ENCODE peak calls at places on chromosome 9, in five cellular contexts. One of them, this sample, is unnamed.

GRCh38 chr9:14098102-14098501 is 215.8 kb downstream of the NFIB start:
- DNase-seq in GM23248: no peak
- DNase-seq in HCT116: no peak
- DNase-seq in neural progenitor cell: no peak
- DNase-seq in colonic mucosa: no peak
- DNase-seq in this sample: no peak

GRCh38 chr9:4497855-4498254 is 7.6 kb downstream of the SLC1A1 start:
- DNase-seq in GM23248: peak; percentile 82
- DNase-seq in HCT116: no peak
- DNase-seq in neural progenitor cell: no peak
- DNase-seq in colonic mucosa: no peak
- DNase-seq in this sample: no peak

GRCh38 chr9:72422214-72422613 is 57.2 kb upstream of the ZFAND5 start:
- DNase-seq in GM23248: no peak
- DNase-seq in HCT116: no peak
- DNase-seq in neural progenitor cell: no peak
- DNase-seq in colonic mucosa: no peak
- DNase-seq in this sample: no peak

GRCh38 chr9:87602933-87603643 is 105.4 kb downstream of the DAPK1 start:
- DNase-seq in GM23248: no peak
- DNase-seq in HCT116: no peak
- DNase-seq in neural progenitor cell: peak; percentile 25
- DNase-seq in colonic mucosa: no peak
- DNase-seq in this sample: no peak

GRCh38 chr9:37446401-37446800 is 18.8 kb downstream of the ZBTB5 start:
- DNase-seq in GM23248: no peak
- DNase-seq in HCT116: no peak
- DNase-seq in neural progenitor cell: no peak
- DNase-seq in colonic mucosa: no peak
- DNase-seq in this sample: no peak

GRCh38 chr9:35518981-35519679 is 29.2 kb downstream of the RUSC2 start:
- DNase-seq in GM23248: peak; percentile 67
- DNase-seq in HCT116: no peak
- DNase-seq in neural progenitor cell: no peak
- DNase-seq in colonic mucosa: no peak
- DNase-seq in this sample: no peak

GRCh38 chr9:17065062-17065461 is 69.8 kb upstream of the CNTLN start:
- DNase-seq in GM23248: no peak
- DNase-seq in HCT116: no peak
- DNase-seq in neural progenitor cell: no peak
- DNase-seq in colonic mucosa: no peak
- DNase-seq in this sample: no peak

GRCh38 chr9:4507731-4508130 is 17.5 kb downstream of the SLC1A1 start:
- DNase-seq in GM23248: no peak
- DNase-seq in HCT116: no peak
- DNase-seq in neural progenitor cell: no peak
- DNase-seq in colonic mucosa: no peak
- DNase-seq in this sample: no peak

GRCh38 chr9:20321683-20322082 is 300.6 kb downstream of the MLLT3 start:
- DNase-seq in GM23248: peak; percentile 36
- DNase-seq in HCT116: no peak
- DNase-seq in neural progenitor cell: no peak
- DNase-seq in colonic mucosa: no peak
- DNase-seq in this sample: peak; percentile 55

GRCh38 chr9:26169684-26170083 is 491.4 kb upstream of the TUSC1 start:
- DNase-seq in GM23248: peak; percentile 50
- DNase-seq in HCT116: no peak
- DNase-seq in neural progenitor cell: no peak
- DNase-seq in colonic mucosa: no peak
- DNase-seq in this sample: no peak

GRCh38 chr9:106420511-106420944 is 442.4 kb upstream of the ZNF462 start:
- DNase-seq in GM23248: no peak
- DNase-seq in HCT116: no peak
- DNase-seq in neural progenitor cell: no peak
- DNase-seq in colonic mucosa: no peak
- DNase-seq in this sample: no peak

GRCh38 chr9:85723220-85723619 is 18.5 kb downstream of the AGTPBP1 start:
- DNase-seq in GM23248: no peak
- DNase-seq in HCT116: no peak
- DNase-seq in neural progenitor cell: peak; percentile 69
- DNase-seq in colonic mucosa: peak; percentile 32
- DNase-seq in this sample: no peak

GRCh38 chr9:97666907-97667686 is 30.0 kb downstream of the XPA start:
- DNase-seq in GM23248: no peak
- DNase-seq in HCT116: no peak
- DNase-seq in neural progenitor cell: no peak
- DNase-seq in colonic mucosa: no peak
- DNase-seq in this sample: no peak

GRCh38 chr9:128903079-128903461 is 17.7 kb upstream of the PHYHD1 start:
- DNase-seq in GM23248: no peak
- DNase-seq in HCT116: no peak
- DNase-seq in neural progenitor cell: no peak
- DNase-seq in colonic mucosa: no peak
- DNase-seq in this sample: no peak

DNA sequence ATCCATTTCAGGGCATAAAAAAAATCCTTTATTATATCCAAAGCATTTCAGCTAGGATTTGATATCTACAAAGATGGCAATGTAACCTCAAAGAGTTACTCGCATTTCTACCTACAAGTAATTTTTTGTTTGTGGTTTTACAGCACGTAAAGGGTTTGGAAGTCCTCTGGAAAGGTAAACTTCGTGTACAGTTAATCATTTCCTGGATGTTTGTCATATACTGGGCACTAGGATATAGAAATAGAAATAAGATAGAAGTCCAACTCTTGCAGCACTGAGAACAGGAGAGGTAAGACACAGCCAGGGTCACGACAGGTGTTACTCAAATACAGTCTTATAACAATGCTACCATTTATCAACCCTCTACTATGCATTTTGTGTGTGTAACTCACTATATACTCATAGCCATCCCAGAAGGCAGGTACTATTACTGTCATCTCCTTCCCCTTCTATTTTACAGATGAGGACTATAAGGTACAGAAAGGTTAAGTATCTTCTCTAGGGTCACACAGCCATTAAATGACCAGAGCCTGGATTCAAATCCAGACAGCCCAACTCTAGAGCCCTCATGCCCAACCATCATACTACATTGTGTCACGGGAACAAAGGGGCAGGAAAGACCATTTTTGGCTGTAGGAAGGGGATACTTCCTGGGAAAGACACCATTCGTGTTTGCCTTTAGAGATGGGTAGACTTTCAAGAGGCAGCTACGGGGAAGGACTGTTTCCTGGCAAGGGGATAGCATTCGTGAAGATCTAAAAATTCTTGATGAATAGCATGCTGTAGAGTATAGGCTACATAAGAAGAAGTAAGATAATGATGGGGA is 19.0 kb downstream of the NDUFA8 start:
- DNase-seq in GM23248: no peak
- DNase-seq in HCT116: no peak
- DNase-seq in neural progenitor cell: no peak
- DNase-seq in colonic mucosa: no peak
- DNase-seq in this sample: no peak
- H3K27ac ChIP-seq in GM23248: no peak overlapping the region
- H3K27ac ChIP-seq in HCT116: no peak overlapping the region
- H3K27ac ChIP-seq in neural progenitor cell: no peak overlapping the region
- H3K27ac ChIP-seq in colonic mucosa: no peak overlapping the region
- H3K27ac ChIP-seq in this sample: no peak overlapping the region

DNA sequence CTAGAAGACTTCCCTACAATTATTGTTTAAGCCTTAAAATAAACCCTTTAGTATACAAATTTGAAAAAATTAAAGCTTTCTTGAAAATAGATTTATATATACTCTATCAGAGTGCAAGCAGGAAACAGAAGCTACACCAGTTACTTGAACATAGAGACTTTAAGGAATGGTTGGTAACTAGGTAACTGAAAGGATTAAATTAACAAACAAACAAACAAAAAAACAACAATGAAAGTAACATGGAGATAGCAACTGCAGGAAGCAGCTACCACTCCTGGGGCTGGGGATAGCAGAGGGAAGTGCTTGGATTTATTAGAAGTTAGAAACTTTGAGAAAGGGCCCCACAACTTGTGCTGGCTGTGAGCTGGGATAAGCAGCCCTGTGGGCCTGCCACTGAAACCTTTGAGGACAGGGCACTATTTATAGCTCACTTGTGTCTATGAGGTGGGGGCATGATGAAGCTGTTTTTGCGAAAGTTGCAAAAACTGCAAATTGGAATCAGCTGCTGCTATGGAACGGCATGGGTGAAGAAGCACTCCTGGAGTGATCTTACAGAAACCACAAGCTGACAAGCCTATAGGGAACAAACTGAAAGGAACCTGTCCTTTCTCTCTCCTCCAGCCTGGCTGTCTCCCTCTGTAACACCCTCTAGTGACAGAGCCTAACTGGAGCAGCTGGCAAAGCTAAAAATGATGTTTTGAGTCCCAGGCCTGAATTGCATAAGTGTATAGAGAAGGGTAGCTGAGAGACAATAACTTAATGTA is 91.3 kb upstream of the RANBP6 start:
- DNase-seq in GM23248: peak; percentile 71
- DNase-seq in HCT116: peak; percentile 34
- DNase-seq in neural progenitor cell: peak; percentile 65
- DNase-seq in colonic mucosa: no peak
- DNase-seq in this sample: no peak
- H3K4me3 ChIP-seq in GM23248: no peak overlapping the region
- H3K4me3 ChIP-seq in HCT116: no peak overlapping the region
- H3K4me3 ChIP-seq in neural progenitor cell: no peak overlapping the region
- H3K4me3 ChIP-seq in colonic mucosa: no peak overlapping the region
- H3K4me3 ChIP-seq in this sample: no peak overlapping the region

DNA sequence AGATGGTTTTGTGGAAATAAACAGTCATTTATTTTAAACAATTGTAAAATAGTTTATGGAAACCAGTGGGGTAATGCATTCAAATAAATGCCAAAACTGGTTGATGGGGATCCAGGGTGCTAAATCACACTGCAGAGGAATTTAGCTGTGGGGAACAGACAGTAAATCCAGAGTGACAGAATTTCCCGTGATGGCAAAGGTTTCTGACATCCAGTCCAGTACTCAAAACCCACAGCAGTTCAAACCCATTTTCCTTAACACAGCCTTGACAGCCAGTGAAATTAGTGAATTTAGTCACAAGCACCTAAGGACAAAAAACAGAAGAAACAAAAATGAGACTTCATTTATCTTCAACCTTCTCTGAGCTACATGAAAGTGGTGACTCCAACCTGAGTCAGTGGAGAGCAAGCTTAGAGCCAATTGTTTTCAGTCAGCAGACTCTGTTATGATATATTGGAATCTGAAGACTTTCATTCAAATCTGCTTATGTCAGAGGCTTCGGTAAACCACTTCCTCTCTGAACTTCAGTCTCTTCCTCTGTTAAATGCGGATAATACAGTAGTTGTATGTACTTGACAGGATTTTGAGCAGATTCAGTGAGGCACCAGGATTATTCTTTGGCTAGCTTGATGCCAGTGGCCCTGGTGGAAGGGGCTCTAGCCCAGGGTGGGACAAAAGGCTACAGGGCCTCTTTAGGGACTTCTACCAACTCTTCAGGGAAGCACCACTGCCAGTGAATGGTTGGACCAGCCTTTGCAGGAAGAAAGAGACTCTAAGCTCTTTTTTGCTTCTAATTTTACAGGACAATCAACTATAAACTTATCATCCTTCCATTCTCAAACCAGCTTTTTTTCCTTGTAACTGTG is 185.3 kb downstream of the MAPKAP1 start:
- DNase-seq in GM23248: peak; percentile 95
- DNase-seq in HCT116: peak; percentile 76
- DNase-seq in neural progenitor cell: no peak
- DNase-seq in colonic mucosa: no peak
- DNase-seq in this sample: no peak
- H3K27ac ChIP-seq in GM23248: peak overlapping the region; percentile 96
- H3K27ac ChIP-seq in HCT116: peak overlapping the region; percentile 59
- H3K27ac ChIP-seq in neural progenitor cell: no peak overlapping the region
- H3K27ac ChIP-seq in colonic mucosa: peak overlapping the region; percentile 54
- H3K27ac ChIP-seq in this sample: peak overlapping the region; percentile 35

DNA sequence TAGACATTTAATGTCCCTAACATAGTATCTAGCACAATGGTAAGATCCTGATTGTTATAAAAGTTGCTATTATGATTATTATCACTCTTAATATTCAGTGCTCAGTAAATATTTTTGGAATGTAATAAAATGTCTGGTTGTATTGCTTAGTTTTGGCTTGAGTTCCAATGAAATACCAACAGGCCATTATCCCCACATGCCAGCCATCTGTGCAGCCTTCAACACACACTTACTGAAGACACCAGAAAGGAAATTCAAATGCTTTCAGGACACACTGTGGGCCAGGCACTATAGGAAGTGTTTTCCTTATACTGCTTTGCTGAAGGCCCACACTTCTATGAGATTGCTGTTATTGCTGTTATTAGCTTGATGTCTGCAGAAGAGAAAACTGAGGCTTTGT is 157.5 kb downstream of the TRIM32 start:
- DNase-seq in GM23248: no peak
- DNase-seq in HCT116: no peak
- DNase-seq in neural progenitor cell: no peak
- DNase-seq in colonic mucosa: no peak
- DNase-seq in this sample: peak; percentile 47
- H3K4me3 ChIP-seq in GM23248: no peak overlapping the region
- H3K4me3 ChIP-seq in HCT116: no peak overlapping the region
- H3K4me3 ChIP-seq in neural progenitor cell: no peak overlapping the region
- H3K4me3 ChIP-seq in colonic mucosa: no peak overlapping the region
- H3K4me3 ChIP-seq in this sample: no peak overlapping the region

GRCh38 chr9:134213508-134214394 is 49.4 kb upstream of the RNU6ATAC start:
- DNase-seq in GM23248: no peak
- DNase-seq in HCT116: no peak
- DNase-seq in neural progenitor cell: no peak
- DNase-seq in colonic mucosa: no peak
- DNase-seq in this sample: no peak

GRCh38 chr9:134214766-134215394 is 50.5 kb upstream of the RNU6ATAC start:
- DNase-seq in GM23248: no peak
- DNase-seq in HCT116: no peak
- DNase-seq in neural progenitor cell: no peak
- DNase-seq in colonic mucosa: no peak
- DNase-seq in this sample: no peak

GRCh38 chr9:134215395-134215708 is 51.0 kb upstream of the RNU6ATAC start:
- DNase-seq in GM23248: no peak
- DNase-seq in HCT116: no peak
- DNase-seq in neural progenitor cell: no peak
- DNase-seq in colonic mucosa: no peak
- DNase-seq in this sample: no peak

GRCh38 chr9:134212809-134213507 is 48.6 kb upstream of the RNU6ATAC start:
- DNase-seq in GM23248: no peak
- DNase-seq in HCT116: no peak
- DNase-seq in neural progenitor cell: no peak
- DNase-seq in colonic mucosa: no peak
- DNase-seq in this sample: no peak

GRCh38 chr9:134214395-134214765 is 50.0 kb upstream of the RNU6ATAC start:
- DNase-seq in GM23248: no peak
- DNase-seq in HCT116: no peak
- DNase-seq in neural progenitor cell: no peak
- DNase-seq in colonic mucosa: no peak
- DNase-seq in this sample: no peak
- H3K27ac ChIP-seq in GM23248: no peak overlapping the region
- H3K27ac ChIP-seq in HCT116: no peak overlapping the region
- H3K27ac ChIP-seq in neural progenitor cell: no peak overlapping the region
- H3K27ac ChIP-seq in colonic mucosa: peak overlapping the region; percentile 73
- H3K27ac ChIP-seq in this sample: no peak overlapping the region

This sample was measured in esophagus muscularis mucosa.